ENCODE peak calls at places on chromosomes 6 and 20, in seven cellular contexts. One of them, this sample, is unnamed.

GRCh38 chr20:57394087-57395082 is 3.2 kb downstream of the RBM38 start:
- DNase-seq in GM04504: no peak
- DNase-seq in amniotic stem cell: no peak
- DNase-seq in mesendoderm: no peak
- DNase-seq in activated CD4-positive, alpha-beta T cell treated with anti-CD3 and anti-CD28 coated beads for 48 hours: no peak
- DNase-seq in A549: no peak
- DNase-seq in HFF-Myc: no peak
- DNase-seq in this sample: peak; percentile 60

GRCh38 chr20:59831024-59831900 is 102.2 kb downstream of the SYCP2 start:
- DNase-seq in GM04504: no peak
- DNase-seq in amniotic stem cell: no peak
- DNase-seq in mesendoderm: peak; percentile 8
- DNase-seq in activated CD4-positive, alpha-beta T cell treated with anti-CD3 and anti-CD28 coated beads for 48 hours: no peak
- DNase-seq in A549: no peak
- DNase-seq in HFF-Myc: no peak
- DNase-seq in this sample: peak; percentile 29

GRCh38 chr6:15453186-15453585 is 207.3 kb downstream of the JARID2 start:
- DNase-seq in GM04504: no peak
- DNase-seq in amniotic stem cell: no peak
- DNase-seq in mesendoderm: no peak
- DNase-seq in activated CD4-positive, alpha-beta T cell treated with anti-CD3 and anti-CD28 coated beads for 48 hours: no peak
- DNase-seq in A549: no peak
- DNase-seq in HFF-Myc: no peak
- DNase-seq in this sample: no peak

GRCh38 chr20:49713779-49714712 is at the start of gene B4GALT5:
- DNase-seq in GM04504: peak; percentile 16
- DNase-seq in amniotic stem cell: peak; percentile 72
- DNase-seq in mesendoderm: peak; percentile 94
- DNase-seq in activated CD4-positive, alpha-beta T cell treated with anti-CD3 and anti-CD28 coated beads for 48 hours: peak; percentile 72
- DNase-seq in A549: peak; percentile 72
- DNase-seq in HFF-Myc: peak; percentile 51
- DNase-seq in this sample: peak; percentile 95

GRCh38 chr6:158387578-158387977 is 75.3 kb downstream of the TULP4 start:
- DNase-seq in GM04504: no peak
- DNase-seq in amniotic stem cell: no peak
- DNase-seq in mesendoderm: no peak
- DNase-seq in activated CD4-positive, alpha-beta T cell treated with anti-CD3 and anti-CD28 coated beads for 48 hours: no peak
- DNase-seq in A549: no peak
- DNase-seq in HFF-Myc: no peak
- DNase-seq in this sample: no peak

GRCh38 chr6:80143312-80143960 is 37.0 kb downstream of the BCKDHB start:
- DNase-seq in GM04504: peak; percentile 74
- DNase-seq in amniotic stem cell: peak; percentile 74
- DNase-seq in mesendoderm: no peak
- DNase-seq in activated CD4-positive, alpha-beta T cell treated with anti-CD3 and anti-CD28 coated beads for 48 hours: no peak
- DNase-seq in A549: peak; percentile 41
- DNase-seq in HFF-Myc: peak; percentile 79
- DNase-seq in this sample: no peak

GRCh38 chr6:10449751-10450150 is 34.9 kb upstream of the TFAP2A start:
- DNase-seq in GM04504: no peak
- DNase-seq in amniotic stem cell: no peak
- DNase-seq in mesendoderm: no peak
- DNase-seq in activated CD4-positive, alpha-beta T cell treated with anti-CD3 and anti-CD28 coated beads for 48 hours: no peak
- DNase-seq in A549: peak; percentile 40
- DNase-seq in HFF-Myc: no peak
- DNase-seq in this sample: no peak

GRCh38 chr20:60446273-60447111 is 488.3 kb downstream of the CDH26 start:
- DNase-seq in GM04504: no peak
- DNase-seq in amniotic stem cell: no peak
- DNase-seq in mesendoderm: no peak
- DNase-seq in activated CD4-positive, alpha-beta T cell treated with anti-CD3 and anti-CD28 coated beads for 48 hours: no peak
- DNase-seq in A549: no peak
- DNase-seq in HFF-Myc: no peak
- DNase-seq in this sample: no peak

GRCh38 chr6:37454420-37455125 is 21.6 kb downstream of the CMTR1 start:
- DNase-seq in GM04504: peak; percentile 25
- DNase-seq in amniotic stem cell: no peak
- DNase-seq in mesendoderm: no peak
- DNase-seq in activated CD4-positive, alpha-beta T cell treated with anti-CD3 and anti-CD28 coated beads for 48 hours: no peak
- DNase-seq in A549: no peak
- DNase-seq in HFF-Myc: no peak
- DNase-seq in this sample: no peak

GRCh38 chr6:36067374-36068011 is 39.9 kb downstream of the MAPK14 start:
- DNase-seq in GM04504: no peak
- DNase-seq in amniotic stem cell: no peak
- DNase-seq in mesendoderm: no peak
- DNase-seq in activated CD4-positive, alpha-beta T cell treated with anti-CD3 and anti-CD28 coated beads for 48 hours: no peak
- DNase-seq in A549: no peak
- DNase-seq in HFF-Myc: no peak
- DNase-seq in this sample: no peak

GRCh38 chr20:4592316-4593148 is 129.2 kb upstream of the PRND start:
- DNase-seq in GM04504: no peak
- DNase-seq in amniotic stem cell: no peak
- DNase-seq in mesendoderm: peak; percentile 56
- DNase-seq in activated CD4-positive, alpha-beta T cell treated with anti-CD3 and anti-CD28 coated beads for 48 hours: peak; percentile 63
- DNase-seq in A549: peak; percentile 78
- DNase-seq in HFF-Myc: no peak
- DNase-seq in this sample: peak; percentile 91

GRCh38 chr6:85419046-85419759 is 30.7 kb upstream of the NT5E start:
- DNase-seq in GM04504: no peak
- DNase-seq in amniotic stem cell: no peak
- DNase-seq in mesendoderm: no peak
- DNase-seq in activated CD4-positive, alpha-beta T cell treated with anti-CD3 and anti-CD28 coated beads for 48 hours: no peak
- DNase-seq in A549: no peak
- DNase-seq in HFF-Myc: no peak
- DNase-seq in this sample: no peak

GRCh38 chr20:35575958-35576357 is 34.1 kb downstream of the ERGIC3 start:
- DNase-seq in GM04504: no peak
- DNase-seq in amniotic stem cell: no peak
- DNase-seq in mesendoderm: no peak
- DNase-seq in activated CD4-positive, alpha-beta T cell treated with anti-CD3 and anti-CD28 coated beads for 48 hours: no peak
- DNase-seq in A549: no peak
- DNase-seq in HFF-Myc: no peak
- DNase-seq in this sample: no peak

GRCh38 chr20:11376998-11377397 is 540.7 kb upstream of the BTBD3 start:
- DNase-seq in GM04504: no peak
- DNase-seq in amniotic stem cell: no peak
- DNase-seq in mesendoderm: no peak
- DNase-seq in activated CD4-positive, alpha-beta T cell treated with anti-CD3 and anti-CD28 coated beads for 48 hours: no peak
- DNase-seq in A549: no peak
- DNase-seq in HFF-Myc: no peak
- DNase-seq in this sample: no peak

GRCh38 chr6:36834576-36835293 is 4.5 kb downstream of the CPNE5 start:
- DNase-seq in GM04504: no peak
- DNase-seq in amniotic stem cell: no peak
- DNase-seq in mesendoderm: peak; percentile 53
- DNase-seq in activated CD4-positive, alpha-beta T cell treated with anti-CD3 and anti-CD28 coated beads for 48 hours: no peak
- DNase-seq in A549: no peak
- DNase-seq in HFF-Myc: no peak
- DNase-seq in this sample: peak; percentile 80

GRCh38 chr6:23659125-23659524 is 466.9 kb upstream of the NRSN1 start:
- DNase-seq in GM04504: no peak
- DNase-seq in amniotic stem cell: peak; percentile 13
- DNase-seq in mesendoderm: peak; percentile 69
- DNase-seq in activated CD4-positive, alpha-beta T cell treated with anti-CD3 and anti-CD28 coated beads for 48 hours: no peak
- DNase-seq in A549: peak; percentile 1
- DNase-seq in HFF-Myc: no peak
- DNase-seq in this sample: peak; percentile 30

GRCh38 chr6:83815631-83816030 is 37.5 kb upstream of the RIPPLY2 start:
- DNase-seq in GM04504: no peak
- DNase-seq in amniotic stem cell: no peak
- DNase-seq in mesendoderm: peak; percentile 38
- DNase-seq in activated CD4-positive, alpha-beta T cell treated with anti-CD3 and anti-CD28 coated beads for 48 hours: no peak
- DNase-seq in A549: peak; percentile 3
- DNase-seq in HFF-Myc: peak; percentile 14
- DNase-seq in this sample: no peak

GRCh38 chr6:93243379-93243778 is 176.0 kb downstream of the EPHA7 start:
- DNase-seq in GM04504: no peak
- DNase-seq in amniotic stem cell: no peak
- DNase-seq in mesendoderm: peak; percentile 48
- DNase-seq in activated CD4-positive, alpha-beta T cell treated with anti-CD3 and anti-CD28 coated beads for 48 hours: no peak
- DNase-seq in A549: no peak
- DNase-seq in HFF-Myc: no peak
- DNase-seq in this sample: no peak

GRCh38 chr20:38840894-38841470 is 35.5 kb downstream of the PPP1R16B start:
- DNase-seq in GM04504: no peak
- DNase-seq in amniotic stem cell: no peak
- DNase-seq in mesendoderm: no peak
- DNase-seq in activated CD4-positive, alpha-beta T cell treated with anti-CD3 and anti-CD28 coated beads for 48 hours: no peak
- DNase-seq in A549: no peak
- DNase-seq in HFF-Myc: no peak
- DNase-seq in this sample: no peak

GRCh38 chr6:136717297-136717990 is 74.8 kb downstream of the MAP3K5 start:
- DNase-seq in GM04504: no peak
- DNase-seq in amniotic stem cell: no peak
- DNase-seq in mesendoderm: no peak
- DNase-seq in activated CD4-positive, alpha-beta T cell treated with anti-CD3 and anti-CD28 coated beads for 48 hours: no peak
- DNase-seq in A549: no peak
- DNase-seq in HFF-Myc: no peak
- DNase-seq in this sample: no peak

GRCh38 chr20:19746396-19746795 is 11.7 kb upstream of the RIN2 start:
- DNase-seq in GM04504: no peak
- DNase-seq in amniotic stem cell: no peak
- DNase-seq in mesendoderm: no peak
- DNase-seq in activated CD4-positive, alpha-beta T cell treated with anti-CD3 and anti-CD28 coated beads for 48 hours: no peak
- DNase-seq in A549: no peak
- DNase-seq in HFF-Myc: no peak
- DNase-seq in this sample: no peak

GRCh38 chr6:129929433-129929832 is 68.3 kb upstream of the TMEM244 start:
- DNase-seq in GM04504: peak; percentile 75
- DNase-seq in amniotic stem cell: peak; percentile 59
- DNase-seq in mesendoderm: no peak
- DNase-seq in activated CD4-positive, alpha-beta T cell treated with anti-CD3 and anti-CD28 coated beads for 48 hours: no peak
- DNase-seq in A549: peak; percentile 13
- DNase-seq in HFF-Myc: peak; percentile 72
- DNase-seq in this sample: no peak

GRCh38 chr6:131015630-131016263 is 47.3 kb downstream of the EPB41L2 start:
- DNase-seq in GM04504: peak; percentile 46
- DNase-seq in amniotic stem cell: no peak
- DNase-seq in mesendoderm: no peak
- DNase-seq in activated CD4-positive, alpha-beta T cell treated with anti-CD3 and anti-CD28 coated beads for 48 hours: no peak
- DNase-seq in A549: no peak
- DNase-seq in HFF-Myc: peak; percentile 37
- DNase-seq in this sample: no peak

GRCh38 chr20:37726321-37726720 is 32.5 kb downstream of the CTNNBL1 start:
- DNase-seq in GM04504: no peak
- DNase-seq in amniotic stem cell: no peak
- DNase-seq in mesendoderm: no peak
- DNase-seq in activated CD4-positive, alpha-beta T cell treated with anti-CD3 and anti-CD28 coated beads for 48 hours: no peak
- DNase-seq in A549: no peak
- DNase-seq in HFF-Myc: no peak
- DNase-seq in this sample: no peak

GRCh38 chr20:17613328-17614175 is 43.7 kb downstream of the DSTN start:
- DNase-seq in GM04504: no peak
- DNase-seq in amniotic stem cell: no peak
- DNase-seq in mesendoderm: no peak
- DNase-seq in activated CD4-positive, alpha-beta T cell treated with anti-CD3 and anti-CD28 coated beads for 48 hours: no peak
- DNase-seq in A549: no peak
- DNase-seq in HFF-Myc: no peak
- DNase-seq in this sample: peak; percentile 41

GRCh38 chr6:112749673-112750072 is 402.5 kb downstream of the RFPL4B start:
- DNase-seq in GM04504: no peak
- DNase-seq in amniotic stem cell: no peak
- DNase-seq in mesendoderm: no peak
- DNase-seq in activated CD4-positive, alpha-beta T cell treated with anti-CD3 and anti-CD28 coated beads for 48 hours: no peak
- DNase-seq in A549: no peak
- DNase-seq in HFF-Myc: no peak
- DNase-seq in this sample: no peak

GRCh38 chr20:1803216-1804128 is 91.7 kb upstream of the SIRPA start:
- DNase-seq in GM04504: no peak
- DNase-seq in amniotic stem cell: peak; percentile 11
- DNase-seq in mesendoderm: peak; percentile 82
- DNase-seq in activated CD4-positive, alpha-beta T cell treated with anti-CD3 and anti-CD28 coated beads for 48 hours: peak; percentile 52
- DNase-seq in A549: no peak
- DNase-seq in HFF-Myc: no peak
- DNase-seq in this sample: peak; percentile 87

GRCh38 chr6:158174514-158174913 is 6.4 kb downstream of the GTF2H5 start:
- DNase-seq in GM04504: peak; percentile 87
- DNase-seq in amniotic stem cell: peak; percentile 56
- DNase-seq in mesendoderm: no peak
- DNase-seq in activated CD4-positive, alpha-beta T cell treated with anti-CD3 and anti-CD28 coated beads for 48 hours: no peak
- DNase-seq in A549: no peak
- DNase-seq in HFF-Myc: peak; percentile 88
- DNase-seq in this sample: no peak

GRCh38 chr6:22364314-22364713 is 67.5 kb upstream of the PRL start:
- DNase-seq in GM04504: no peak
- DNase-seq in amniotic stem cell: no peak
- DNase-seq in mesendoderm: no peak
- DNase-seq in activated CD4-positive, alpha-beta T cell treated with anti-CD3 and anti-CD28 coated beads for 48 hours: no peak
- DNase-seq in A549: no peak
- DNase-seq in HFF-Myc: no peak
- DNase-seq in this sample: no peak

GRCh38 chr20:9143926-9144325 is 75.0 kb downstream of the PLCB4 start:
- DNase-seq in GM04504: no peak
- DNase-seq in amniotic stem cell: no peak
- DNase-seq in mesendoderm: no peak
- DNase-seq in activated CD4-positive, alpha-beta T cell treated with anti-CD3 and anti-CD28 coated beads for 48 hours: no peak
- DNase-seq in A549: no peak
- DNase-seq in HFF-Myc: no peak
- DNase-seq in this sample: no peak

GRCh38 chr6:166026586-166027126 is 141.0 kb downstream of the TBXT start:
- DNase-seq in GM04504: no peak
- DNase-seq in amniotic stem cell: no peak
- DNase-seq in mesendoderm: no peak
- DNase-seq in activated CD4-positive, alpha-beta T cell treated with anti-CD3 and anti-CD28 coated beads for 48 hours: no peak
- DNase-seq in A549: no peak
- DNase-seq in HFF-Myc: no peak
- DNase-seq in this sample: no peak

GRCh38 chr6:67129780-67130179 is 1422.8 kb upstream of the EYS start:
- DNase-seq in GM04504: no peak
- DNase-seq in amniotic stem cell: no peak
- DNase-seq in mesendoderm: no peak
- DNase-seq in activated CD4-positive, alpha-beta T cell treated with anti-CD3 and anti-CD28 coated beads for 48 hours: no peak
- DNase-seq in A549: no peak
- DNase-seq in HFF-Myc: no peak
- DNase-seq in this sample: no peak

GRCh38 chr6:25026723-25027122 is 91.0 kb upstream of the RIPOR2 start:
- DNase-seq in GM04504: no peak
- DNase-seq in amniotic stem cell: no peak
- DNase-seq in mesendoderm: peak; percentile 79
- DNase-seq in activated CD4-positive, alpha-beta T cell treated with anti-CD3 and anti-CD28 coated beads for 48 hours: no peak
- DNase-seq in A549: no peak
- DNase-seq in HFF-Myc: no peak
- DNase-seq in this sample: peak; percentile 54

GRCh38 chr6:11363881-11364576 is 131.6 kb upstream of the NEDD9 start:
- DNase-seq in GM04504: no peak
- DNase-seq in amniotic stem cell: no peak
- DNase-seq in mesendoderm: no peak
- DNase-seq in activated CD4-positive, alpha-beta T cell treated with anti-CD3 and anti-CD28 coated beads for 48 hours: peak; percentile 72
- DNase-seq in A549: no peak
- DNase-seq in HFF-Myc: no peak
- DNase-seq in this sample: no peak

GRCh38 chr6:40545954-40546353 is 41.2 kb downstream of the LRFN2 start:
- DNase-seq in GM04504: no peak
- DNase-seq in amniotic stem cell: no peak
- DNase-seq in mesendoderm: peak; percentile 69
- DNase-seq in activated CD4-positive, alpha-beta T cell treated with anti-CD3 and anti-CD28 coated beads for 48 hours: no peak
- DNase-seq in A549: no peak
- DNase-seq in HFF-Myc: no peak
- DNase-seq in this sample: peak; percentile 84

GRCh38 chr6:63816979-63817436 is 181.4 kb downstream of the PHF3 start:
- DNase-seq in GM04504: no peak
- DNase-seq in amniotic stem cell: no peak
- DNase-seq in mesendoderm: peak; percentile 82
- DNase-seq in activated CD4-positive, alpha-beta T cell treated with anti-CD3 and anti-CD28 coated beads for 48 hours: no peak
- DNase-seq in A549: peak; percentile 20
- DNase-seq in HFF-Myc: no peak
- DNase-seq in this sample: peak; percentile 50

GRCh38 chr6:81708306-81708705 is 44.2 kb downstream of the TENT5A start:
- DNase-seq in GM04504: no peak
- DNase-seq in amniotic stem cell: no peak
- DNase-seq in mesendoderm: peak; percentile 93
- DNase-seq in activated CD4-positive, alpha-beta T cell treated with anti-CD3 and anti-CD28 coated beads for 48 hours: no peak
- DNase-seq in A549: no peak
- DNase-seq in HFF-Myc: no peak
- DNase-seq in this sample: no peak